ENCODE peak calls at places on chromosomes 5 and 9, in six cellular contexts. H is IMR-90, S is neuronal stem cell, I is H1, O is mesenchymal stem cell, J is trophoblast cell. X is an unnamed sample.

GRCh38 chr5:109880907-109881685 is 191.4 kb downstream of the MAN2A1 start:
- DNase-seq in H (peak; percentile 15), S (no peak), I (no peak), O (peak; percentile 29), J (no peak), X (no peak)

GRCh38 chr5:65907138-65907537 is 19.2 kb upstream of the ERBIN start:
- DNase-seq in H (no peak), S (no peak), I (no peak), O (no peak), J (no peak), X (no peak)

GRCh38 chr5:132898094-132898493 is 24.6 kb downstream of the LEAP2 start:
- DNase-seq in H (no peak), S (no peak), I (no peak), O (no peak), J (no peak), X (no peak)

GRCh38 chr5:6472792-6473191 is 24.1 kb downstream of the UBE2QL1 start:
- DNase-seq in H (no peak), S (no peak), I (no peak), O (no peak), J (no peak), X (no peak)

GRCh38 chr9:122115176-122116035 is 22.3 kb upstream of the TTLL11 start:
- DNase-seq in H (no peak), S (no peak), I (no peak), O (no peak), J (no peak), X (no peak)

GRCh38 chr9:96460877-96461276 is 10.9 kb downstream of the HABP4 start:
- DNase-seq in H (peak; percentile 43), S (no peak), I (no peak), O (peak; percentile 28), J (no peak), X (no peak)

GRCh38 chr5:133240425-133241091 is 188.7 kb downstream of the HSPA4 start:
- DNase-seq in H (peak; percentile 99), S (no peak), I (no peak), O (peak; percentile 97), J (peak; percentile 82), X (no peak)

GRCh38 chr9:128677787-128678186 is 11.2 kb upstream of the SET start:
- DNase-seq in H (no peak), S (no peak), I (no peak), O (no peak), J (no peak), X (no peak)

GRCh38 chr9:3238241-3238640 is 287.6 kb downstream of the RFX3 start:
- DNase-seq in H (peak; percentile 62), S (no peak), I (no peak), O (no peak), J (peak; percentile 1), X (no peak)

GRCh38 chr5:31725996-31726395 is 87.1 kb downstream of the PDZD2 start:
- DNase-seq in H (no peak), S (no peak), I (no peak), O (no peak), J (no peak), X (no peak)

GRCh38 chr5:31720811-31721345 is 81.9 kb downstream of the PDZD2 start:
- DNase-seq in H (no peak), S (no peak), I (no peak), O (no peak), J (no peak), X (no peak)

GRCh38 chr5:31717586-31717985 is 78.7 kb downstream of the PDZD2 start:
- DNase-seq in H (no peak), S (no peak), I (no peak), O (no peak), J (no peak), X (no peak)

GRCh38 chr5:31719988-31720387 is 81.1 kb downstream of the PDZD2 start:
- DNase-seq in H (no peak), S (no peak), I (no peak), O (no peak), J (no peak), X (no peak)

GRCh38 chr5:31722111-31722510 is 83.2 kb downstream of the PDZD2 start:
- DNase-seq in H (no peak), S (no peak), I (no peak), O (no peak), J (no peak), X (no peak)
- H4K91ac ChIP-seq in H (no peak overlapping the region), S (no peak overlapping the region), I (peak overlapping the region; percentile 67), O (no peak overlapping the region), J (no peak overlapping the region), X (no peak overlapping the region)

DNA sequence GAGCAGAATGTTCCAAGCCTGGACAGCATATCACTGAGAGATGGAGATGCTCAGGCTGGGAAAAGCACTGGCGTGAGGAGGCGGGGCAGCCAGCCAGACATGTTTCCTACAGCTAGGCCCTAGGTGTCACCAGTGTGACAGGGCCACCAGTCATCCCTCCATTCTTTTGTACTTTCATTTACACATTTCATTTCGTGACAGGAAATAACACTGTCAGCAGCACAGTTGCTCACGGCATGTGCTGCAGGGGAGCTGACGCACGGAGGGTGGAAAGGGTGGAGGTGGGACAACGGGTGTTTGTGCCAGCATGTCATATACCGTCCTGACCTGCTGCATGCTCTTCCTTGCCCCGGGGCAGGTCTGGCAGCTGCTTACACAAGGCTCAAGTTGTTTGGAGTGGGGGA is 14.8 kb upstream of the CEMIP2 start:
- DNase-seq in H (peak; percentile 19), S (no peak), I (no peak), O (no peak), J (peak; percentile 94), X (peak; percentile 38)
- H2BK120ac ChIP-seq in H (no peak overlapping the region), S (no peak overlapping the region), I (no peak overlapping the region), O (no peak overlapping the region), J (no peak overlapping the region), X (no peak overlapping the region)

DNA sequence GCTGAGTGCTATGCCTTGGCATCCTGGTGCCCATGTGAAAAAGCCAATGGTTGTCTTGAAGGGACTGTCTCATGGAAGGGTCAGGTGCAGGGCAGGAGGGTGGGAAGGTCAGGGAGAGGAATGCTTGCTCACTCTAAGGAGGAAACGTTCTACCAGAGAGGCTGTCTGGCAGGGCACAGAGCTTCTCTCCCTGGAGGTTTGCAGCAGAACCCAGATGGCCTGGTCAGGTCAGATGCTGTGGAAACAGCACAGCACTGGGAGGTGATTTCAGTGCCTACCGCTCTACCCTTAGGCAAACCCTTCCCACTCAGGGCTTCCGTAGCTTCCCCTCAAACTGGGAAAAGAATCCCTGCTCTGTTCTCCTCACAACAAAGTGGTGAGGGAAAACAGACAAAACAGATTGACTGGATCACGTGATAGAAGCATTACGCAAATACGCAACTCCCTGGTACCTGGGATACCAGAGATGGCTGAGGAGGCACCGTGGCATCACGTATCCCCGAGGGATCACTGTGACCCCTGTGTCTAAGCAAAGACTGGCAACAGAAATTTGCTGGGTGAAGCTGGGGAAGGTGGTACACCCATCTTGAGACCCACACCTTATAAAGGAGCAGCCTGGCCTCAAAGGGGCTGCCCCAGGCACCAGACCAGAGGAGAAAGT is 3.9 kb upstream of the MGAT1 start:
- DNase-seq in H (no peak), S (no peak), I (no peak), O (no peak), J (no peak), X (no peak)
- H4K91ac ChIP-seq in H (no peak overlapping the region), S (no peak overlapping the region), I (no peak overlapping the region), O (peak overlapping the region; percentile 1), J (no peak overlapping the region), X (no peak overlapping the region)

DNA sequence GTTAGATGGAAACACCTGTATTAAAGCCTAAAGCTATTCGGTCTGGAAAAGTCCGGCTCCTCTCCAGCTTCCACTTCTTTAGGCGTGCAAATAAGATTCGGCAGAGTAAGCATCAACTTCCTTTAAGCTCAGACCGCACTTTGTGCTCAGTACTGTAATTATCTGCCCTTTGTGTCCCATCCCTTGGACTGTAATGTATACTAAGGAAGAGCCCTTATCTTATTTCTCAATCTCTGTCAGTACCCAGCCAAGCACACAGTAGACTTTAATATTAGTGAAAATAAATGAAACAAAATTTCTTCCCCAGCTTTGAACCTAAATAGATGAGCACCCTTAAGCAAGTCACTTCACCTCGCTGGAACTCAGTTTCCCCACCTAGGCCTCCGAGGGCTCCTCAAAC is 490 bp downstream of the RIGI start:
- DNase-seq in H (peak; percentile 17), S (no peak), I (no peak), O (peak; percentile 46), J (no peak), X (no peak)
- H2BK120ac ChIP-seq in H (peak overlapping the region; percentile 64), S (no peak overlapping the region), I (no peak overlapping the region), O (no peak overlapping the region), J (no peak overlapping the region), X (peak overlapping the region; percentile 69)

X was measured in H9.